ENCODE peak calls at places on chromosomes 4 and X, in five cellular contexts. S is CD8-positive, alpha-beta T cell; K is iPS DF 6.9; F is mesenchymal stem cell; P is uterus. O is an unnamed sample.

GRCh38 chr4:139595989-139596679 is 40.1 kb upstream of the SETD7 start:
- DNase-seq in S (no peak), K (no peak), F (peak; percentile 25), P (no peak), O (no peak)

GRCh38 chr4:169404959-169405358 is 134.2 kb upstream of the SH3RF1 start:
- DNase-seq in S (no peak), K (no peak), F (peak; percentile 10), P (no peak), O (no peak)

GRCh38 chr4:180084561-180084960 is 2158.6 kb upstream of the TENM3 start:
- DNase-seq in S (no peak), K (no peak), F (peak; percentile 80), P (no peak), O (no peak)

GRCh38 chrX:136639506-136640176 is 8.3 kb upstream of the CD40LG start:
- DNase-seq in S (no peak), K (no peak), F (no peak), P (no peak), O (no peak)

GRCh38 chr4:2256781-2257191 is 5.1 kb downstream of the MXD4 start:
- DNase-seq in S (no peak), K (no peak), F (no peak), P (peak; percentile 58), O (peak; percentile 69)

GRCh38 chr4:6732441-6733357 is 16.7 kb downstream of the BLOC1S4 start:
- DNase-seq in S (no peak), K (no peak), F (peak; percentile 88), P (peak; percentile 77), O (peak; percentile 69)

GRCh38 chrX:97168646-97169045 is 284.9 kb downstream of the RPA4 start:
- DNase-seq in S (no peak), K (no peak), F (no peak), P (no peak), O (no peak)

GRCh38 chr4:8615366-8615765 is 22.8 kb downstream of the CPZ start:
- DNase-seq in S (no peak), K (no peak), F (no peak), P (no peak), O (peak; percentile 4)

GRCh38 chrX:155148724-155149537 is 67.3 kb upstream of the VBP1 start:
- DNase-seq in S (no peak), K (no peak), F (peak; percentile 6), P (no peak), O (peak; percentile 22)

GRCh38 chrX:110167952-110168451 is 149.9 kb downstream of the AMMECR1 start:
- DNase-seq in S (peak; percentile 5), K (no peak), F (peak; percentile 60), P (no peak), O (no peak)

GRCh38 chr4:2763511-2763967 is 7.4 kb upstream of the TNIP2 start:
- DNase-seq in S (no peak), K (no peak), F (no peak), P (no peak), O (no peak)

GRCh38 chr4:152693875-152694274 is 14.1 kb upstream of the TMEM154 start:
- DNase-seq in S (no peak), K (no peak), F (no peak), P (no peak), O (no peak)

GRCh38 chr4:10299601-10300000 is 157.6 kb downstream of the ZNF518B start:
- DNase-seq in S (no peak), K (no peak), F (no peak), P (no peak), O (no peak)

GRCh38 chrX:9183481-9183880 is 149.6 kb upstream of the FAM9B start:
- DNase-seq in S (no peak), K (no peak), F (no peak), P (no peak), O (no peak)

GRCh38 chrX:153592966-153593688 is 5.8 kb downstream of the CCNQ start:
- DNase-seq in S (no peak), K (no peak), F (no peak), P (no peak), O (no peak)

GRCh38 chr4:94488667-94489066 is 36.9 kb downstream of the PDLIM5 start:
- DNase-seq in S (no peak), K (no peak), F (peak; percentile 76), P (no peak), O (no peak)

GRCh38 chrX:13123857-13124345 is 79.5 kb upstream of the FAM9C start:
- DNase-seq in S (no peak), K (no peak), F (peak; percentile 28), P (no peak), O (no peak)

GRCh38 chr4:23903859-23904438 is 14.1 kb upstream of the PPARGC1A start:
- DNase-seq in S (no peak), K (no peak), F (no peak), P (no peak), O (no peak)

GRCh38 chr4:145709843-145710242 is 29.9 kb downstream of the C4orf51 start:
- DNase-seq in S (no peak), K (no peak), F (peak; percentile 84), P (no peak), O (no peak)

GRCh38 chr4:142846105-142846728 is at the start of gene INPP4B:
- DNase-seq in S (no peak), K (peak; percentile 7), F (peak; percentile 71), P (peak; percentile 44), O (peak; percentile 35)

GRCh38 chr4:147831452-147832192 is 99.7 kb downstream of the ARHGAP10 start:
- DNase-seq in S (no peak), K (no peak), F (peak; percentile 95), P (no peak), O (no peak)

GRCh38 chr4:76548704-76549103 is 113.7 kb downstream of the SHROOM3 start:
- DNase-seq in S (no peak), K (no peak), F (no peak), P (no peak), O (no peak)

GRCh38 chr4:158112612-158113011 is 60.2 kb downstream of the GASK1B start:
- DNase-seq in S (no peak), K (no peak), F (peak; percentile 10), P (no peak), O (no peak)

GRCh38 chrX:16868920-16869319 is 1.2 kb downstream of the RBBP7 start:
- DNase-seq in S (no peak), K (no peak), F (no peak), P (no peak), O (no peak)

GRCh38 chrX:37686979-37687378 is 1.4 kb downstream of the XK start:
- DNase-seq in S (no peak), K (no peak), F (no peak), P (no peak), O (no peak)

GRCh38 chrX:37684918-37685317 is 673 bp upstream of the XK start:
- DNase-seq in S (no peak), K (no peak), F (no peak), P (no peak), O (no peak)

GRCh38 chrX:37685452-37686347 is at the start of gene XK:
- DNase-seq in S (no peak), K (peak; percentile 39), F (peak; percentile 13), P (peak; percentile 28), O (peak; percentile 45)

GRCh38 chrX:37684426-37684825 is 1.2 kb upstream of the XK start:
- DNase-seq in S (no peak), K (no peak), F (peak; percentile 7), P (no peak), O (no peak)

DNA sequence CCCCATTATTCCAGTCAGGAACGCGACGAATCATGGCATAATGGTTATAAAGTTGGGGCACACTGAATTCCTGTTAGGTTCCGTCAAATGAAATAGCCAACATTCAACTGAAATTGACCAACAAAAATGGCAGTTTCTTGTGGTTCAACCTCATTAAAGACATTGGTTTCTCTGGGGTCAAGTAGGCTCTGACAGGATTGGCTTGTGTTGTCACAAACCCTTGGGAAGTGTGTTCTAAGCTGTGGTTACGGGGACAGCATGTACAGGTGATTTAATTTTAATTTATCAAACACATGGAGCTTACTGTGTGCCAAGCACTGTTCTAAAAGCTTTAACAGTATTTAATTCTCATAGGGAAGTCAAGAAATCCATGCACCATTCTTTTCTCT is 751 bp downstream of the XK start:
- DNase-seq in S (no peak), K (no peak), F (no peak), P (no peak), O (no peak)
- H3K4me3 ChIP-seq in S (peak overlapping the region; percentile 33), K (no peak overlapping the region), F (no peak overlapping the region), P (peak overlapping the region; percentile 54), O (peak overlapping the region; percentile 35)

DNA sequence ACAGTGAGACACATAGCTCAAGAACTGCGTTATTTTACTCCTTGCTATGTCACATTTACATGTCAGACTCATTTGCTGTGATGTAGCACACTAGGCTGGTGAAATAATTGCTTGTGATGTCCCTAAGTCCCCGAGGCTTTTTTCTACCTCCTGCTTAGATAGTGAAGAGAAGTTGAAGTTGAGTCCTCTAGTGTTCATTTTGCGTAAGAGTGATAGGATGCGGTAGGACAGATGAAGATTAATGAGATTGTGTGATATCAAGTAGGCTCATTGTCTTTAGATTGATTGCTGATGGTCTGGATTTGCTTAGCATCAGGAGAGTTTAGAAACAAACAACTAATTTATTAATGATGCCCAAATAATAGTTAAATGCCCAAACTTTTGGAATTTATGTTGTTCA is 173.6 kb upstream of the NUDT6 start:
- DNase-seq in S (no peak), K (no peak), F (peak; percentile 30), P (no peak), O (no peak)
- H3K9me3 ChIP-seq in S (no peaks in the 10 kb centered on the region), K (no peaks in the 10 kb centered on the region), F (peaks cover 2% of the 10 kb centered on the region), P (no peaks in the 10 kb centered on the region), O (peaks cover under 1% of the 10 kb centered on the region)

DNA sequence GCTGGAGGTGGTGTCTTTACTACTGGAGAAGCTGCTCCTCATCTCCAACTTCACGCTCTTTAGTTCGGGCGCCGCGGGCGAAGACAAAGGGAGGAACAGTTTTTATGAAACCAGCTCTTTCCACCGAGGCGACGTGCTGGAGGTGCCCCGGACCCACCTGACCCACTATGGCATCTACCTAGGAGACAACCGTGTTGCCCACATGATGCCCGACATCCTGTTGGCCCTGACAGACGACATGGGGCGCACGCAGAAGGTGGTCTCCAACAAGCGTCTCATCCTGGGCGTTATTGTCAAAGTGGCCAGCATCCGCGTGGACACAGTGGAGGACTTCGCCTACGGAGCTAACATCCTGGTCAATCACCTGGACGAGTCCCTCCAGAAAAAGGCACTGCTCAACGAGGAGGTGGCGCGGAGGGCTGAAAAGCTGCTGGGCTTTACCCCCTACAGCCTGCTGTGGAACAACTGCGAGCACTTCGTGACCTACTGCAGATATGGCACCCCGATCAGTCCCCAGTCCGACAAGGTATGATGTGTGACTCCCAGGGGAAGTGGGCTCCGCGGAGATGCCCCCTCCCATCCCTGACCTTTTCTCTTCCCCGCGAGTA is 645 bp downstream of the LRAT start:
- DNase-seq in S (no peak), K (no peak), F (no peak), P (no peak), O (no peak)
- H3K4me3 ChIP-seq in S (peak overlapping the region; percentile 55), K (peak overlapping the region; percentile 85), F (peak overlapping the region; percentile 55), P (peak overlapping the region; percentile 35), O (no peak overlapping the region)

GRCh38 chrX:50874878-50875277 is 35.7 kb upstream of the BMP15 start:
- DNase-seq in S (no peak), K (no peak), F (no peak), P (no peak), O (no peak)

GRCh38 chrX:50876551-50876950 is 34.0 kb upstream of the BMP15 start:
- DNase-seq in S (no peak), K (no peak), F (no peak), P (no peak), O (no peak)

GRCh38 chrX:50877310-50877709 is 33.2 kb upstream of the BMP15 start:
- DNase-seq in S (no peak), K (no peak), F (no peak), P (no peak), O (no peak)

GRCh38 chrX:50871922-50872453 is 38.5 kb upstream of the BMP15 start:
- DNase-seq in S (no peak), K (no peak), F (no peak), P (no peak), O (no peak)
- H3K9me3 ChIP-seq in S (no peaks in the 10 kb centered on the region), K (no peaks in the 10 kb centered on the region), F (no peaks in the 10 kb centered on the region), P (no peaks in the 10 kb centered on the region), O (no peaks in the 10 kb centered on the region)

O was measured in ovary.